ENCODE peak calls at places on chromosomes 3 and 15, in five cellular contexts. F, C, Z, Y and G are unnamed samples. For H3K4me1, the result is how much of the 10 kb centered on the place peaks cover.

GRCh38 chr15:89577776-89578115 is 2.5 kb downstream of the TICRR start:
- DNase-seq in F (no peak), C (no peak), Z (no peak), Y (no peak), G (no peak)

GRCh38 chr3:56144792-56145191 is 323.5 kb downstream of the ERC2 start:
- DNase-seq in F (no peak), C (no peak), Z (no peak), Y (no peak), G (no peak)

GRCh38 chr3:172272699-172273098 is 175.6 kb downstream of the GHSR start:
- DNase-seq in F (no peak), C (no peak), Z (no peak), Y (no peak), G (no peak)

GRCh38 chr3:155182467-155182866 is 102.3 kb downstream of the MME start:
- DNase-seq in F (no peak), C (no peak), Z (no peak), Y (no peak), G (no peak)

GRCh38 chr3:62688050-62688449 is 187.2 kb downstream of the CADPS start:
- DNase-seq in F (no peak), C (no peak), Z (no peak), Y (no peak), G (no peak)

GRCh38 chr15:60213377-60214010 is 184.3 kb downstream of the ANXA2 start:
- DNase-seq in F (no peak), C (no peak), Z (no peak), Y (no peak), G (no peak)

GRCh38 chr3:187291001-187291511 is 481 bp downstream of the MASP1 start:
- DNase-seq in F (peak), C (no peak), Z (no peak), Y (no peak), G (no peak)

GRCh38 chr3:182259579-182259978 is 533.7 kb upstream of the ATP11B start:
- DNase-seq in F (no peak), C (no peak), Z (no peak), Y (no peak), G (no peak)

GRCh38 chr15:57555270-57555669 is 36.4 kb upstream of the MYZAP start:
- DNase-seq in F (no peak), C (no peak), Z (no peak), Y (no peak), G (no peak)

GRCh38 chr3:23435904-23436303 is 232.8 kb downstream of the UBE2E2 start:
- DNase-seq in F (no peak), C (no peak), Z (no peak), Y (no peak), G (no peak)

GRCh38 chr3:58047806-58048205 is 39.6 kb downstream of the FLNB start:
- DNase-seq in F (no peak), C (no peak), Z (no peak), Y (no peak), G (no peak)

GRCh38 chr3:177934001-177934891 is 602.0 kb upstream of the KCNMB2 start:
- DNase-seq in F (peak), C (no peak), Z (peak), Y (no peak), G (no peak)

GRCh38 chr3:28586325-28586724 is 237.7 kb upstream of the AZI2 start:
- DNase-seq in F (no peak), C (no peak), Z (no peak), Y (no peak), G (no peak)

GRCh38 chr3:46400000-46400734 is 6.7 kb downstream of the CCR5AS start:
- DNase-seq in F (no peak), C (no peak), Z (no peak), Y (no peak), G (no peak)

GRCh38 chr3:30042274-30042859 is 564.0 kb upstream of the TGFBR2 start:
- DNase-seq in F (peak), C (peak), Z (peak), Y (peak), G (peak)

GRCh38 chr15:65409284-65409631 is 13.5 kb downstream of the IGDCC4 start:
- DNase-seq in F (no peak), C (no peak), Z (no peak), Y (no peak), G (no peak)

GRCh38 chr3:120348065-120348980 is 831 bp downstream of the LRRC58 start:
- DNase-seq in F (no peak), C (peak), Z (no peak), Y (no peak), G (no peak)

GRCh38 chr3:130820976-130821375 is 72.9 kb upstream of the ATP2C1 start:
- DNase-seq in F (peak), C (no peak), Z (no peak), Y (no peak), G (no peak)

GRCh38 chr15:91945385-91945784 is 91.9 kb downstream of the SLCO3A1 start:
- DNase-seq in F (no peak), C (no peak), Z (no peak), Y (no peak), G (no peak)

GRCh38 chr3:136366289-136366688 is 116.1 kb downstream of the PCCB start:
- DNase-seq in F (no peak), C (no peak), Z (no peak), Y (no peak), G (no peak)

GRCh38 chr3:29141197-29141911 is 139.5 kb upstream of the RBMS3 start:
- DNase-seq in F (no peak), C (no peak), Z (no peak), Y (no peak), G (no peak)

GRCh38 chr15:39504812-39505211 is 76.1 kb upstream of the THBS1 start:
- DNase-seq in F (no peak), C (no peak), Z (no peak), Y (no peak), G (no peak)

GRCh38 chr3:109114746-109115145 is 3.2 kb downstream of the MORC1 start:
- DNase-seq in F (no peak), C (no peak), Z (no peak), Y (no peak), G (no peak)

GRCh38 chr15:24856397-24857093 is 98.2 kb upstream of the SNRPN start:
- DNase-seq in F (no peak), C (no peak), Z (no peak), Y (no peak), G (no peak)

GRCh38 chr3:122824465-122825379 is 29.9 kb downstream of the SLC49A4 start:
- DNase-seq in F (no peak), C (no peak), Z (no peak), Y (no peak), G (no peak)

GRCh38 chr3:130288670-130289069 is 56.8 kb upstream of the COL6A5 start:
- DNase-seq in F (no peak), C (no peak), Z (no peak), Y (no peak), G (no peak)

GRCh38 chr3:160226026-160226739 is 961 bp downstream of the C3orf80 start:
- DNase-seq in F (no peak), C (no peak), Z (peak), Y (no peak), G (no peak)

GRCh38 chr3:9745521-9745920 is 4.2 kb upstream of the OGG1 start:
- DNase-seq in F (no peak), C (no peak), Z (no peak), Y (no peak), G (no peak)

GRCh38 chr3:79664444-79664843 is 103.4 kb downstream of the ROBO1 start:
- DNase-seq in F (no peak), C (no peak), Z (no peak), Y (no peak), G (no peak)

GRCh38 chr15:49815506-49815905 is 194.7 kb downstream of the DTWD1 start:
- DNase-seq in F (no peak), C (no peak), Z (no peak), Y (no peak), G (no peak)

GRCh38 chr3:11582123-11582968 is 61.4 kb downstream of the VGLL4 start:
- DNase-seq in F (peak), C (no peak), Z (peak), Y (no peak), G (peak)

GRCh38 chr3:10688126-10688525 is 127.9 kb upstream of the SLC6A11 start:
- DNase-seq in F (no peak), C (no peak), Z (no peak), Y (no peak), G (no peak)

GRCh38 chr3:159854500-159855124 is 134.0 kb upstream of the IL12A start:
- DNase-seq in F (peak), C (no peak), Z (no peak), Y (no peak), G (no peak)

GRCh38 chr15:48702569-48703239 is 57.2 kb upstream of the FBN1 start:
- DNase-seq in F (no peak), C (no peak), Z (no peak), Y (no peak), G (no peak)

GRCh38 chr15:77853008-77853328 is 220.3 kb upstream of the LINGO1 start:
- DNase-seq in F (no peak), C (no peak), Z (peak), Y (no peak), G (no peak)

GRCh38 chr15:66735909-66736305 is 33.9 kb downstream of the SMAD6 start:
- DNase-seq in F (no peak), C (no peak), Z (peak), Y (no peak), G (no peak)

GRCh38 chr15:66733976-66734375 is 31.9 kb downstream of the SMAD6 start:
- DNase-seq in F (no peak), C (no peak), Z (peak), Y (no peak), G (no peak)

GRCh38 chr15:66737243-66738010 is 35.4 kb downstream of the SMAD6 start:
- DNase-seq in F (no peak), C (no peak), Z (peak), Y (no peak), G (no peak)

GRCh38 chr15:66738116-66738515 is 36.1 kb downstream of the SMAD6 start:
- DNase-seq in F (no peak), C (no peak), Z (peak), Y (no peak), G (no peak)

GRCh38 chr15:66734961-66735908 is 33.2 kb downstream of the SMAD6 start:
- DNase-seq in F (no peak), C (no peak), Z (peak), Y (no peak), G (no peak)
- H3K4me1 ChIP-seq in F (under half), C (under half), Z (under half), Y (under half), G (under half)

DNA sequence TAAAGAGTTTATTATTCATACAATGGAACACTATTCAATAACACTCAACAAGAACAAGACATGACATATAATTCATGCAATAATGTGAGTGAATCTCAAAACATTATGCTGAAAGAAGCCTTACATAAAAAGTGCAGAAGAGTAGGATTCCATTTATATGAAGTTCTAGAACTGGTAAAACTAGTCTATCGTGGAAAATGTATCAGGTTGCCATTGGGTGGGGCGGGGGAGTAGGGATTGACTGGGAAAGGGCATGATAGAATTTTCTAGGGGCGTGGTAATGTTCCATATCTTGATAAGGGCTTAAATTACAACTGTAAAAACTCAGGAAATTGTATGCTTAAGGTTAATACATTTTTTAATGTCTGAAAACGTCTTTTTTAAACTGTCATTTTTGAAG is 247.9 kb downstream of the SATB1 start:
- DNase-seq in F (no peak), C (no peak), Z (no peak), Y (no peak), G (no peak)
- H3K4me3 ChIP-seq in F (no peak), C (no peak), Z (no peak), Y (no peak), G (no peak)

GRCh38 chr3:43160664-43161063 is 54.8 kb upstream of the POMGNT2 start:
- DNase-seq in F (no peak), C (no peak), Z (no peak), Y (no peak), G (no peak)

GRCh38 chr3:43163895-43164493 is 58.1 kb upstream of the POMGNT2 start:
- DNase-seq in F (no peak), C (no peak), Z (no peak), Y (no peak), G (peak)

GRCh38 chr3:43159496-43160255 is 53.8 kb upstream of the POMGNT2 start:
- DNase-seq in F (no peak), C (no peak), Z (no peak), Y (no peak), G (no peak)

GRCh38 chr3:43161684-43162512 is 56.0 kb upstream of the POMGNT2 start:
- DNase-seq in F (no peak), C (peak), Z (no peak), Y (no peak), G (no peak)

GRCh38 chr3:43162573-43163084 is 56.8 kb upstream of the POMGNT2 start:
- DNase-seq in F (no peak), C (peak), Z (no peak), Y (no peak), G (no peak)
- H3K27ac ChIP-seq in F (peak), C (peak), Z (no peak), Y (peak), G (no peak)

GRCh38 chr3:185094691-185095090 is 58.2 kb downstream of the C3orf70 start:
- DNase-seq in F (no peak), C (no peak), Z (no peak), Y (no peak), G (no peak)
- H3K4me1 ChIP-seq in F (under half), C (under half), Z (under half), Y (under half), G (under half)

GRCh38 chr3:47778746-47779145 is 2.9 kb downstream of the SMARCC1 start:
- DNase-seq in F (no peak), C (no peak), Z (peak), Y (no peak), G (no peak)
- H3K4me3 ChIP-seq in F (no peak), C (no peak), Z (no peak), Y (peak), G (no peak)

GRCh38 chr15:55796321-55796965 is 53.5 kb upstream of the PRTG start:
- DNase-seq in F (no peak), C (no peak), Z (no peak), Y (no peak), G (no peak)
- H3K27ac ChIP-seq in F (no peak), C (no peak), Z (no peak), Y (no peak), G (no peak)

GRCh38 chr3:151314593-151314992 is 2.0 kb downstream of the GPR87 start:
- DNase-seq in F (no peak), C (no peak), Z (no peak), Y (no peak), G (no peak)

GRCh38 chr3:151314132-151314531 is 2.5 kb downstream of the GPR87 start:
- DNase-seq in F (no peak), C (no peak), Z (no peak), Y (no peak), G (no peak)

GRCh38 chr3:151315136-151315535 is 1.5 kb downstream of the GPR87 start:
- DNase-seq in F (no peak), C (no peak), Z (no peak), Y (no peak), G (no peak)

GRCh38 chr3:151315846-151316245 is 774 bp downstream of the GPR87 start:
- DNase-seq in F (no peak), C (no peak), Z (no peak), Y (no peak), G (no peak)

GRCh38 chr3:151312972-151313371 is 3.6 kb downstream of the GPR87 start:
- DNase-seq in F (no peak), C (no peak), Z (no peak), Y (no peak), G (no peak)
- H3K4me1 ChIP-seq in F (under half), C (under half), Z (under half), Y (under half), G (under half)

GRCh38 chr3:149221783-149222517 is at the start of gene CP:
- DNase-seq in F (no peak), C (no peak), Z (no peak), Y (no peak), G (no peak)
- H3K4me3 ChIP-seq in F (no peak), C (no peak), Z (no peak), Y (no peak), G (no peak)

DNA sequence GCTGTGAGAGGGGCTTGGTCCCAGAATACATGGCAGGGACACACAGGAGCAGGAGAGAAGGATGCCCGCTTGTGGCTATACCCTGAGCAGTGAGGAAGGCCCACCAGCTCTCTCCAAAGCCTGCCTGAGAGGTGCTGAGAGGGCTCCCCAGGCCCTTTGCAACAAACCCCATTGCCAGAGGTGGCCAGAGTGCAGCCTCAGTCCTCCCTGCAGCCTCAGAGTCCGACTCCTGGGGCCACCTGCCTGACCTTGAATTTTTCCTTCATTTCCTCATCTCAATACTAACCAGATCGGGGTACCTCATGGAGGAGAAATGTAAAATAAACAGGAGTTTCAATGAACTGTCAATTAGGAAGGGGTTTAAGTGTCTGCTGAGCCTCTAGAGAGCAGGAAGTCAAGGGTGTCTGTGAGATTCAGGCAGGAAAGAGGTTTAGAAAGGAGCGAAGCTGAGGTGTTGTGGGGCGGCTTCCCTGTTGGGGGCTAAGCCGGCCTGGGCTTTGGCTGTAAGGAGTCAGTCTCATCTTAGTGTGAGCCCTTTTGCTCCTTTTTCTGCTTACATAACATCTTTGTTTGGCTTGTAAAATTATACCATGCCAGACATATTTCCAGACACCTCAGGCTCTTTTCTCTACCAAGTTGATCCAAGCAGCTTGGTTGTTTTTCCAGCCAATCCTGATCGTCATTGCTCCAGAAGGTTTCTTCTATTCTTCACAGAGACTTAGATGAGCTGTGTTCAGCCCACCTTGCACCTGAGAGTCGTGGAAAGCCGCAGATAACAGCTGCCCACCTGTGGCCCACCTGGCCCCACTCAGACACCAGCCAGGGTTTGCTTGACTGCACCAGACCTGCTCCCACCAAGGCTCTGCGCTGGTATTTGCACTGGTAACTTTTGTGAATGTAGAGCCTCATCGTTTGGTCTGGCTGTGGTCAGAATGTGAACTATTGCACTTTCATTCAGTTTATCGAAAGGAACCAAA is 36.7 kb downstream of the CMTM7 start:
- DNase-seq in F (no peak), C (peak), Z (no peak), Y (no peak), G (peak)
- H3K27ac ChIP-seq in F (no peak), C (peak), Z (no peak), Y (peak), G (no peak)

GRCh38 chr3:49769926-49770325 is 16.4 kb downstream of the IP6K1 start:
- DNase-seq in F (no peak), C (no peak), Z (no peak), Y (no peak), G (no peak)
- H3K4me1 ChIP-seq in F (under half), C (under half), Z (under half), Y (under half), G (under half)